ENCODE peak calls at places on chromosomes 12 and 14, in nine cellular contexts. G is neural progenitor cell, L is fibroblast of lung, W is pancreas, T is sigmoid colon, Q is stomach, J is Caco-2, X is lung, F is transverse colon. B is an unnamed sample. For H3K36me3, the result is how much of the 10 kb centered on the place peaks cover.

GRCh38 chr12:88351121-88351520 is 209.0 kb downstream of the TMTC3 start:
- DNase-seq in G (no peak), L (no peak), W (no peak), T (no peak), Q (no peak), J (no peak), X (no peak), F (no peak), B (no peak)

GRCh38 chr14:50501642-50502041 is 30.7 kb downstream of the MAP4K5 start:
- DNase-seq in G (no peak), L (peak), W (no peak), T (no peak), Q (no peak), J (no peak), X (no peak), F (no peak), B (no peak)

GRCh38 chr12:9406564-9407424 is 198.6 kb upstream of the PZP start:
- DNase-seq in G (peak), L (no peak), W (peak), T (no peak), Q (no peak), J (no peak), X (no peak), F (no peak), B (no peak)

GRCh38 chr14:65575389-65575788 is 162.9 kb downstream of the FUT8 start:
- DNase-seq in G (no peak), L (no peak), W (no peak), T (no peak), Q (no peak), J (no peak), X (no peak), F (no peak), B (no peak)

GRCh38 chr12:91667698-91668097 is 477.9 kb downstream of the BTG1 start:
- DNase-seq in G (no peak), L (no peak), W (no peak), T (no peak), Q (no peak), J (no peak), X (no peak), F (no peak), B (no peak)

GRCh38 chr14:91250912-91251311 is 6.4 kb upstream of the GPR68 start:
- DNase-seq in G (no peak), L (no peak), W (peak), T (no peak), Q (no peak), J (no peak), X (no peak), F (no peak), B (no peak)

GRCh38 chr14:60430276-60430675 is 55.6 kb downstream of the C14orf39 start:
- DNase-seq in G (no peak), L (no peak), W (no peak), T (no peak), Q (no peak), J (peak), X (no peak), F (no peak), B (no peak)

GRCh38 chr14:77022219-77022852 is 6.2 kb downstream of the IRF2BPL start:
- DNase-seq in G (no peak), L (no peak), W (no peak), T (no peak), Q (no peak), J (no peak), X (no peak), F (peak), B (no peak)

GRCh38 chr14:23929131-23929530 is 24.4 kb upstream of the DHRS4 start:
- DNase-seq in G (no peak), L (no peak), W (no peak), T (no peak), Q (no peak), J (no peak), X (no peak), F (no peak), B (no peak)

GRCh38 chr14:38718519-38718918 is 384.5 kb downstream of the SEC23A start:
- DNase-seq in G (no peak), L (no peak), W (no peak), T (no peak), Q (no peak), J (no peak), X (no peak), F (no peak), B (no peak)

GRCh38 chr14:72519543-72519942 is 374.4 kb downstream of the DPF3 start:
- DNase-seq in G (no peak), L (no peak), W (no peak), T (no peak), Q (no peak), J (no peak), X (no peak), F (no peak), B (no peak)

GRCh38 chr14:77459072-77459723 is 1.3 kb downstream of the AHSA1 start:
- DNase-seq in G (peak), L (peak), W (no peak), T (no peak), Q (peak), J (peak), X (peak), F (peak), B (no peak)

GRCh38 chr14:65179918-65180724 is 77.8 kb upstream of the MAX start:
- DNase-seq in G (no peak), L (peak), W (peak), T (peak), Q (peak), J (no peak), X (no peak), F (peak), B (no peak)

GRCh38 chr12:124379938-124380754 is 85.3 kb downstream of the RFLNA start:
- DNase-seq in G (peak), L (peak), W (no peak), T (peak), Q (peak), J (no peak), X (no peak), F (peak), B (no peak)

GRCh38 chr14:23646648-23647549 is 10.7 kb downstream of the DHRS2 start:
- DNase-seq in G (no peak), L (no peak), W (no peak), T (no peak), Q (no peak), J (no peak), X (no peak), F (no peak), B (no peak)

GRCh38 chr14:56117765-56118610 is at the start of gene PELI2:
- DNase-seq in G (peak), L (peak), W (peak), T (peak), Q (peak), J (peak), X (peak), F (peak), B (no peak)

GRCh38 chr12:65123435-65124063 is 2.4 kb upstream of the WIF1 start:
- DNase-seq in G (peak), L (peak), W (no peak), T (no peak), Q (no peak), J (peak), X (no peak), F (no peak), B (no peak)

GRCh38 chr14:61749867-61750266 is 12.4 kb upstream of the SNAPC1 start:
- DNase-seq in G (no peak), L (peak), W (no peak), T (no peak), Q (no peak), J (peak), X (no peak), F (peak), B (no peak)

GRCh38 chr12:87596636-87597035 is 432.6 kb downstream of the C12orf50 start:
- DNase-seq in G (no peak), L (peak), W (no peak), T (no peak), Q (no peak), J (no peak), X (no peak), F (no peak), B (no peak)

GRCh38 chr12:104412681-104413080 is 44.1 kb upstream of the CHST11 start:
- DNase-seq in G (no peak), L (no peak), W (no peak), T (no peak), Q (no peak), J (no peak), X (no peak), F (no peak), B (no peak)

GRCh38 chr14:95577875-95578274 is 43.0 kb downstream of the GLRX5 start:
- DNase-seq in G (no peak), L (no peak), W (no peak), T (no peak), Q (no peak), J (no peak), X (no peak), F (no peak), B (no peak)

GRCh38 chr12:16008442-16008841 is 97.3 kb downstream of the DERA start:
- DNase-seq in G (no peak), L (no peak), W (no peak), T (no peak), Q (no peak), J (no peak), X (no peak), F (no peak), B (no peak)

GRCh38 chr14:34711808-34712712 is 2.3 kb downstream of the CFL2 start:
- DNase-seq in G (no peak), L (peak), W (no peak), T (no peak), Q (no peak), J (no peak), X (no peak), F (no peak), B (no peak)

GRCh38 chr12:97754306-97754705 is 291.7 kb downstream of the RMST start:
- DNase-seq in G (no peak), L (no peak), W (no peak), T (no peak), Q (no peak), J (no peak), X (no peak), F (no peak), B (no peak)

GRCh38 chr12:42961395-42961794 is 371.8 kb upstream of the PRICKLE1 start:
- DNase-seq in G (no peak), L (no peak), W (no peak), T (no peak), Q (no peak), J (peak), X (peak), F (no peak), B (peak)

GRCh38 chr12:62757048-62757447 is 177.9 kb downstream of the PPM1H start:
- DNase-seq in G (no peak), L (no peak), W (no peak), T (no peak), Q (no peak), J (no peak), X (no peak), F (no peak), B (no peak)

GRCh38 chr12:79555006-79555925 is 135.5 kb downstream of the PAWR start:
- DNase-seq in G (no peak), L (peak), W (no peak), T (no peak), Q (no peak), J (peak), X (no peak), F (no peak), B (no peak)

GRCh38 chr14:38605193-38606114 is 349.6 kb upstream of the CLEC14A start:
- DNase-seq in G (peak), L (peak), W (no peak), T (no peak), Q (no peak), J (no peak), X (no peak), F (no peak), B (no peak)

GRCh38 chr12:130925616-130926015 is 28.1 kb upstream of the ADGRD1 start:
- DNase-seq in G (no peak), L (peak), W (no peak), T (no peak), Q (no peak), J (no peak), X (no peak), F (no peak), B (no peak)

GRCh38 chr12:72141381-72141780 is 130.8 kb upstream of the TRHDE start:
- DNase-seq in G (no peak), L (peak), W (no peak), T (no peak), Q (no peak), J (no peak), X (no peak), F (no peak), B (no peak)

GRCh38 chr14:33343016-33343415 is 404.3 kb downstream of the NPAS3 start:
- DNase-seq in G (no peak), L (no peak), W (no peak), T (no peak), Q (no peak), J (no peak), X (no peak), F (no peak), B (no peak)

GRCh38 chr12:82746668-82747067 is 60.0 kb downstream of the TMTC2 start:
- DNase-seq in G (no peak), L (no peak), W (no peak), T (no peak), Q (no peak), J (no peak), X (no peak), F (no peak), B (no peak)

GRCh38 chr12:113114447-113115178 is 20.9 kb downstream of the RASAL1 start:
- DNase-seq in G (no peak), L (no peak), W (no peak), T (no peak), Q (no peak), J (no peak), X (no peak), F (no peak), B (no peak)

DNA sequence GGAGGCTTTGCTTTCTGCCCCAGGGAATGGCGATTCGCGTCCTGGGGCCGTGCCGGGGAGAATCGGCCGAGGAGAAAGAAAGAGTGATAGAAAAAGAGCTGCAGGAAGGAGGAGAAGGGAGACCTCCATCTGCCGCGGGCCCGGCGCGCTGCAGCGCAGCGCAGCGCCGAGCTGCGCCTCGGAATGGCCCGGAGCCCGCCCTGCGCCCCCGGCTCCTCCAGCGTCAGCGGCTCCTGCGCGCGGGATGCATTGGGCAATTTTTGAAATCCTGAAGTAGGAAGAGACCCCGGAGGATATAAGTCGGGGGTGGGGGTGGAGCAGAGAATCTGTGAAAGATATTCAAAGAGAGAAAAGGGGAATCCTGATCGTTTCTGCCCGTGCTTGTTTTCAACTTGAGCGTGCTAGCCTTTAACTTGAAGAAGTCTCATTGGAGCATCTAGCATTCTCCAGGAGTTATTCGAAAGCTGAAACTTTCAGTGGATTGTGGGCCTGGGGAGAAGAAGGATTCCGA is 371 bp downstream of the PDE3A start:
- DNase-seq in G (peak), L (peak), W (peak), T (peak), Q (no peak), J (peak), X (no peak), F (peak), B (no peak)
- H3K4me3 ChIP-seq in G (peak), L (peak), W (peak), T (peak), Q (peak), J (peak), X (peak), F (peak), B (peak)

GRCh38 chr12:6534914-6535696 is 788 bp downstream of the GAPDH start:
- DNase-seq in G (peak), L (peak), W (peak), T (peak), Q (peak), J (peak), X (peak), F (peak), B (no peak)
- H3K36me3 ChIP-seq in G (under half), L (under half), W (under half), T (half or more), Q (under half), J (under half), X (under half), F (under half), B (under half)

GRCh38 chr12:46134852-46135251 is 134.0 kb downstream of the SLC38A1 start:
- DNase-seq in G (no peak), L (no peak), W (no peak), T (no peak), Q (no peak), J (no peak), X (no peak), F (no peak), B (no peak)

GRCh38 chr12:46135750-46136149 is 133.1 kb downstream of the SLC38A1 start:
- DNase-seq in G (no peak), L (no peak), W (no peak), T (no peak), Q (no peak), J (no peak), X (no peak), F (no peak), B (no peak)

GRCh38 chr12:46133751-46134150 is 135.1 kb downstream of the SLC38A1 start:
- DNase-seq in G (no peak), L (no peak), W (no peak), T (no peak), Q (no peak), J (peak), X (no peak), F (no peak), B (no peak)

GRCh38 chr12:46134205-46134811 is 134.5 kb downstream of the SLC38A1 start:
- DNase-seq in G (no peak), L (no peak), W (no peak), T (no peak), Q (no peak), J (peak), X (no peak), F (no peak), B (no peak)

DNA sequence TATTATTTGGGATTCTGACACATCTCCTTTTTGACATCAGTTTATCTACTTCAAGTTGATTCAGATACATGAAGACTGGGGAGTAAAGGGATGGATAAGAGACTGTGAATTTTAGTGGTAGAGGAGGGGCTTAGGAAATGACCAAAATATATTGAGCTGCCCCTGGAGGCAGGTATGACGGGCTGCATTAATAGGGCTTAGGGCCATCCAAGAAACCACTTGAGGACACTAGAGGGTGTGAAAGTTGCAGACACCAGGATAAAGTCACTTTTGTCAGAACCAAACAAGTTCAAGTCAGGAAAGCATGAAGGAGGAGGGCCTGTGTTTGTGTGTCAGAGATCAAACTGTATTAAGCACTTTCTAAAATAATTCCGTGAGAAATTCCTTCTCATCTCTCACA is 137.1 kb downstream of the SLC38A1 start:
- DNase-seq in G (peak), L (no peak), W (no peak), T (no peak), Q (no peak), J (peak), X (no peak), F (no peak), B (no peak)
- TF ChIP-seq CTCF in G (peak), L (no peak), W (no peak), T (peak), Q (no peak), J (peak), X (no peak), F (peak), B (peak)

GRCh38 chr12:70245458-70245857 is 2.2 kb downstream of the CNOT2 start:
- DNase-seq in G (no peak), L (no peak), W (no peak), T (no peak), Q (no peak), J (no peak), X (no peak), F (no peak), B (no peak)
- H3K4me3 ChIP-seq in G (peak), L (peak), W (no peak), T (no peak), Q (no peak), J (no peak), X (no peak), F (peak), B (no peak)

GRCh38 chr12:68647507-68647906 is 36.8 kb downstream of the RAP1B start:
- DNase-seq in G (no peak), L (no peak), W (no peak), T (no peak), Q (no peak), J (no peak), X (no peak), F (no peak), B (no peak)
- H3K36me3 ChIP-seq in G (under half), L (under half), W (under half), T (under half), Q (under half), J (under half), X (under half), F (under half), B (under half)

B was measured in BJ.